ENCODE peak calls at places on chromosomes 1 and 21, in nine cellular contexts. L is stimulated activated CD8-positive, alpha-beta memory T cell treated with anti-CD3 and anti-CD28 coated beads, Interleukin-7, amount 100 ng/mL, for 1 hour; J is CD4-positive, alpha-beta memory T cell; G is foreskin fibroblast; F is fibroblast of the conjunctiva; X is body of pancreas; N is activated CD8-positive, alpha-beta memory T cell treated with anti-CD3 and anti-CD28 coated beads, Interleukin-2, amount 50 U/mL, for 4 hours; I is pancreas; Y is cardiac fibroblast. M is an unnamed sample.

GRCh38 chr1:178725603-178726517 is 816 bp downstream of the RALGPS2 start:
- DNase-seq in L (peak; percentile 17), J (peak; percentile 48), G (peak; percentile 67), F (peak; percentile 74), X (peak; percentile 84), N (peak; percentile 50), I (peak; percentile 75), Y (peak; percentile 84), M (no peak)

GRCh38 chr21:34807146-34807880 is 138.5 kb downstream of the CLIC6 start:
- DNase-seq in L (peak; percentile 37), J (peak; percentile 21), G (peak; percentile 90), F (peak; percentile 79), X (no peak), N (peak; percentile 64), I (no peak), Y (peak; percentile 91), M (no peak)

GRCh38 chr1:218298398-218298797 is 13.3 kb downstream of the RRP15 start:
- DNase-seq in L (no peak), J (no peak), G (no peak), F (no peak), X (no peak), N (no peak), I (no peak), Y (no peak), M (no peak)

GRCh38 chr1:93751391-93752250 is 70.0 kb upstream of the BCAR3 start:
- DNase-seq in L (no peak), J (no peak), G (no peak), F (no peak), X (no peak), N (no peak), I (no peak), Y (peak; percentile 47), M (no peak)

GRCh38 chr1:22702255-22702654 is 8.4 kb upstream of the EPHB2 start:
- DNase-seq in L (no peak), J (no peak), G (no peak), F (no peak), X (no peak), N (no peak), I (no peak), Y (no peak), M (no peak)

GRCh38 chr21:42745511-42746239 is 92.3 kb downstream of the PDE9A start:
- DNase-seq in L (no peak), J (no peak), G (no peak), F (no peak), X (no peak), N (no peak), I (no peak), Y (no peak), M (no peak)

GRCh38 chr1:11535761-11536572 is 57.0 kb downstream of the DISP3 start:
- DNase-seq in L (no peak), J (no peak), G (no peak), F (no peak), X (no peak), N (no peak), I (no peak), Y (no peak), M (no peak)

GRCh38 chr1:26627959-26628358 is 67.9 kb upstream of the ARID1A start:
- DNase-seq in L (no peak), J (no peak), G (no peak), F (no peak), X (no peak), N (no peak), I (no peak), Y (no peak), M (no peak)

GRCh38 chr1:81689531-81689941 is 111.2 kb upstream of the ADGRL2 start:
- DNase-seq in L (no peak), J (no peak), G (peak; percentile 80), F (peak; percentile 53), X (no peak), N (no peak), I (no peak), Y (peak; percentile 71), M (no peak)

GRCh38 chr1:162327144-162327790 is 49.4 kb downstream of the SPATA46 start:
- DNase-seq in L (no peak), J (no peak), G (no peak), F (no peak), X (no peak), N (no peak), I (no peak), Y (peak; percentile 29), M (no peak)

GRCh38 chr21:37675202-37675801 is 241.0 kb downstream of the KCNJ6 start:
- DNase-seq in L (peak; percentile 8), J (peak; percentile 42), G (peak; percentile 23), F (peak; percentile 14), X (peak; percentile 64), N (peak; percentile 57), I (peak; percentile 64), Y (peak; percentile 58), M (peak; percentile 24)

GRCh38 chr1:105317976-105318375 is 1568.3 kb downstream of the AMY1C start:
- DNase-seq in L (no peak), J (no peak), G (no peak), F (no peak), X (no peak), N (no peak), I (no peak), Y (no peak), M (no peak)

GRCh38 chr1:45037456-45037855 is 25.4 kb downstream of the UROD start:
- DNase-seq in L (no peak), J (no peak), G (peak; percentile 14), F (no peak), X (no peak), N (no peak), I (no peak), Y (no peak), M (no peak)

GRCh38 chr1:232950919-232951579 is 638 bp downstream of the NTPCR start:
- DNase-seq in L (no peak), J (peak; percentile 37), G (no peak), F (no peak), X (peak; percentile 16), N (peak; percentile 19), I (no peak), Y (no peak), M (no peak)

GRCh38 chr1:98210064-98210463 is 289.2 kb upstream of the DPYD start:
- DNase-seq in L (no peak), J (no peak), G (peak; percentile 56), F (no peak), X (no peak), N (no peak), I (no peak), Y (peak; percentile 79), M (no peak)

GRCh38 chr1:243946946-243947345 is 96.9 kb upstream of the AKT3 start:
- DNase-seq in L (no peak), J (peak; percentile 41), G (no peak), F (peak; percentile 10), X (no peak), N (peak; percentile 43), I (no peak), Y (peak; percentile 25), M (no peak)

GRCh38 chr1:58657082-58657481 is 42.8 kb downstream of the MYSM1 start:
- DNase-seq in L (no peak), J (no peak), G (no peak), F (no peak), X (no peak), N (no peak), I (no peak), Y (no peak), M (no peak)

GRCh38 chr21:39125752-39126485 is 57.3 kb downstream of the PSMG1 start:
- DNase-seq in L (no peak), J (no peak), G (peak; percentile 38), F (peak; percentile 69), X (peak; percentile 23), N (no peak), I (no peak), Y (peak; percentile 89), M (peak; percentile 58)

GRCh38 chr1:180482425-180483275 is 19.7 kb downstream of the ACBD6 start:
- DNase-seq in L (no peak), J (peak; percentile 38), G (peak; percentile 33), F (peak; percentile 54), X (no peak), N (no peak), I (no peak), Y (peak; percentile 73), M (peak; percentile 34)

GRCh38 chr1:16478091-16478490 is 36.0 kb downstream of the RNU1-1 start:
- DNase-seq in L (no peak), J (no peak), G (no peak), F (no peak), X (no peak), N (no peak), I (no peak), Y (no peak), M (no peak)

M was measured in CMK.